ENCODE peak calls at places on chromosomes 4 and X, in five cellular contexts. X, A, J, K and Q are unnamed samples.

GRCh38 chr4:150769235-150769634 is 187.3 kb downstream of the MAB21L2 start:
- DNase-seq in X (peak), A (no peak), J (peak), K (no peak), Q (no peak)

GRCh38 chr4:38308728-38309315 is 348.6 kb downstream of the PTTG2 start:
- DNase-seq in X (no peak), A (no peak), J (no peak), K (no peak), Q (no peak)

GRCh38 chrX:110037181-110037580 is 34.3 kb downstream of the TMEM164 start:
- DNase-seq in X (no peak), A (no peak), J (no peak), K (no peak), Q (no peak)

GRCh38 chr4:17322514-17322913 is 189.4 kb downstream of the QDPR start:
- DNase-seq in X (no peak), A (no peak), J (no peak), K (no peak), Q (no peak)

GRCh38 chr4:76736434-76736833 is 161.5 kb downstream of the SOWAHB start:
- DNase-seq in X (peak), A (no peak), J (no peak), K (no peak), Q (no peak)

GRCh38 chr4:6703786-6704185 is 5.9 kb downstream of the MRFAP1L1 start:
- DNase-seq in X (no peak), A (no peak), J (no peak), K (no peak), Q (no peak)

GRCh38 chr4:73341454-73341853 is 62.6 kb upstream of the ALB start:
- DNase-seq in X (peak), A (peak), J (peak), K (no peak), Q (peak)

GRCh38 chrX:10579018-10579752 is 41.2 kb downstream of the MID1 start:
- DNase-seq in X (peak), A (no peak), J (no peak), K (no peak), Q (no peak)

GRCh38 chr4:8502836-8503585 is 62.4 kb downstream of the TRMT44 start:
- DNase-seq in X (no peak), A (no peak), J (no peak), K (no peak), Q (no peak)

GRCh38 chr4:173171098-173171497 is 2.5 kb downstream of the GALNT7 start:
- DNase-seq in X (peak), A (peak), J (no peak), K (no peak), Q (no peak)

GRCh38 chr4:153464068-153464467 is 2.1 kb upstream of the TMEM131L start:
- DNase-seq in X (peak), A (no peak), J (no peak), K (no peak), Q (no peak)

GRCh38 chr4:13349096-13349495 is 135.0 kb downstream of the RAB28 start:
- DNase-seq in X (peak), A (no peak), J (no peak), K (no peak), Q (no peak)

GRCh38 chr4:25161599-25161960 is 1.3 kb upstream of the SEPSECS start:
- DNase-seq in X (no peak), A (no peak), J (no peak), K (no peak), Q (no peak)

GRCh38 chr4:70637239-70637920 is 8.8 kb downstream of the ENAM start:
- DNase-seq in X (peak), A (no peak), J (no peak), K (no peak), Q (no peak)

GRCh38 chrX:80174925-80175574 is 160.5 kb downstream of the TBX22 start:
- DNase-seq in X (no peak), A (no peak), J (peak), K (peak), Q (no peak)

GRCh38 chr4:87375719-87376291 is 15.2 kb downstream of the HSD17B11 start:
- DNase-seq in X (peak), A (peak), J (peak), K (peak), Q (no peak)